ENCODE peak calls at places on chromosomes 6 and 20, in eight cellular contexts. One of them, this sample, is unnamed. For H3K4me1, the result is how much of the 10 kb centered on the place peaks cover.

GRCh38 chr20:32521780-32522524 is 63.2 kb downstream of the NOL4L start:
- DNase-seq in CD8-positive, alpha-beta T cell: peak
- DNase-seq in H9: peak
- DNase-seq in heart right ventricle: peak
- DNase-seq in prostate gland: peak
- DNase-seq in tibial nerve: peak
- DNase-seq in psoas muscle: peak
- DNase-seq in fibroblast of lung: peak
- DNase-seq in this sample: peak

GRCh38 chr6:99605074-99605726 is 1.4 kb upstream of the PRDM13 start:
- DNase-seq in CD8-positive, alpha-beta T cell: no peak
- DNase-seq in H9: peak
- DNase-seq in heart right ventricle: no peak
- DNase-seq in prostate gland: no peak
- DNase-seq in tibial nerve: no peak
- DNase-seq in psoas muscle: no peak
- DNase-seq in fibroblast of lung: no peak
- DNase-seq in this sample: no peak

GRCh38 chr6:43570876-43571441 is 4.9 kb downstream of the XPO5 start:
- DNase-seq in CD8-positive, alpha-beta T cell: no peak
- DNase-seq in H9: no peak
- DNase-seq in heart right ventricle: no peak
- DNase-seq in prostate gland: no peak
- DNase-seq in tibial nerve: no peak
- DNase-seq in psoas muscle: no peak
- DNase-seq in fibroblast of lung: peak
- DNase-seq in this sample: no peak

GRCh38 chr6:26646074-26646473 is 13.5 kb downstream of the ZNF322 start:
- DNase-seq in CD8-positive, alpha-beta T cell: no peak
- DNase-seq in H9: no peak
- DNase-seq in heart right ventricle: no peak
- DNase-seq in prostate gland: no peak
- DNase-seq in tibial nerve: no peak
- DNase-seq in psoas muscle: no peak
- DNase-seq in fibroblast of lung: no peak
- DNase-seq in this sample: no peak

GRCh38 chr6:18080544-18080943 is 41.9 kb downstream of the NHLRC1 start:
- DNase-seq in CD8-positive, alpha-beta T cell: no peak
- DNase-seq in H9: no peak
- DNase-seq in heart right ventricle: no peak
- DNase-seq in prostate gland: no peak
- DNase-seq in tibial nerve: no peak
- DNase-seq in psoas muscle: no peak
- DNase-seq in fibroblast of lung: no peak
- DNase-seq in this sample: no peak

GRCh38 chr20:6714202-6714800 is 53.2 kb upstream of the BMP2 start:
- DNase-seq in CD8-positive, alpha-beta T cell: no peak
- DNase-seq in H9: no peak
- DNase-seq in heart right ventricle: no peak
- DNase-seq in prostate gland: no peak
- DNase-seq in tibial nerve: no peak
- DNase-seq in psoas muscle: no peak
- DNase-seq in fibroblast of lung: no peak
- DNase-seq in this sample: no peak

GRCh38 chr20:33666293-33667244 is at the start of gene ACTL10:
- DNase-seq in CD8-positive, alpha-beta T cell: peak
- DNase-seq in H9: peak
- DNase-seq in heart right ventricle: peak
- DNase-seq in prostate gland: peak
- DNase-seq in tibial nerve: peak
- DNase-seq in psoas muscle: peak
- DNase-seq in fibroblast of lung: peak
- DNase-seq in this sample: peak

GRCh38 chr6:19999319-20000191 is 162.4 kb downstream of the ID4 start:
- DNase-seq in CD8-positive, alpha-beta T cell: no peak
- DNase-seq in H9: no peak
- DNase-seq in heart right ventricle: no peak
- DNase-seq in prostate gland: no peak
- DNase-seq in tibial nerve: no peak
- DNase-seq in psoas muscle: no peak
- DNase-seq in fibroblast of lung: no peak
- DNase-seq in this sample: no peak

GRCh38 chr20:50426865-50427739 is 83.1 kb upstream of the PTPN1 start:
- DNase-seq in CD8-positive, alpha-beta T cell: no peak
- DNase-seq in H9: no peak
- DNase-seq in heart right ventricle: no peak
- DNase-seq in prostate gland: no peak
- DNase-seq in tibial nerve: no peak
- DNase-seq in psoas muscle: peak
- DNase-seq in fibroblast of lung: no peak
- DNase-seq in this sample: no peak

GRCh38 chr6:155340464-155341129 is 26.3 kb upstream of the TFB1M start:
- DNase-seq in CD8-positive, alpha-beta T cell: no peak
- DNase-seq in H9: peak
- DNase-seq in heart right ventricle: no peak
- DNase-seq in prostate gland: no peak
- DNase-seq in tibial nerve: no peak
- DNase-seq in psoas muscle: no peak
- DNase-seq in fibroblast of lung: peak
- DNase-seq in this sample: no peak
- TF ChIP-seq CTCF in CD8-positive, alpha-beta T cell: no peak
- TF ChIP-seq CTCF in H9: peak
- TF ChIP-seq CTCF in heart right ventricle: no peak
- TF ChIP-seq CTCF in prostate gland: no peak
- TF ChIP-seq CTCF in tibial nerve: no peak
- TF ChIP-seq CTCF in psoas muscle: no peak
- TF ChIP-seq CTCF in fibroblast of lung: peak
- TF ChIP-seq CTCF in this sample: no peak

DNA sequence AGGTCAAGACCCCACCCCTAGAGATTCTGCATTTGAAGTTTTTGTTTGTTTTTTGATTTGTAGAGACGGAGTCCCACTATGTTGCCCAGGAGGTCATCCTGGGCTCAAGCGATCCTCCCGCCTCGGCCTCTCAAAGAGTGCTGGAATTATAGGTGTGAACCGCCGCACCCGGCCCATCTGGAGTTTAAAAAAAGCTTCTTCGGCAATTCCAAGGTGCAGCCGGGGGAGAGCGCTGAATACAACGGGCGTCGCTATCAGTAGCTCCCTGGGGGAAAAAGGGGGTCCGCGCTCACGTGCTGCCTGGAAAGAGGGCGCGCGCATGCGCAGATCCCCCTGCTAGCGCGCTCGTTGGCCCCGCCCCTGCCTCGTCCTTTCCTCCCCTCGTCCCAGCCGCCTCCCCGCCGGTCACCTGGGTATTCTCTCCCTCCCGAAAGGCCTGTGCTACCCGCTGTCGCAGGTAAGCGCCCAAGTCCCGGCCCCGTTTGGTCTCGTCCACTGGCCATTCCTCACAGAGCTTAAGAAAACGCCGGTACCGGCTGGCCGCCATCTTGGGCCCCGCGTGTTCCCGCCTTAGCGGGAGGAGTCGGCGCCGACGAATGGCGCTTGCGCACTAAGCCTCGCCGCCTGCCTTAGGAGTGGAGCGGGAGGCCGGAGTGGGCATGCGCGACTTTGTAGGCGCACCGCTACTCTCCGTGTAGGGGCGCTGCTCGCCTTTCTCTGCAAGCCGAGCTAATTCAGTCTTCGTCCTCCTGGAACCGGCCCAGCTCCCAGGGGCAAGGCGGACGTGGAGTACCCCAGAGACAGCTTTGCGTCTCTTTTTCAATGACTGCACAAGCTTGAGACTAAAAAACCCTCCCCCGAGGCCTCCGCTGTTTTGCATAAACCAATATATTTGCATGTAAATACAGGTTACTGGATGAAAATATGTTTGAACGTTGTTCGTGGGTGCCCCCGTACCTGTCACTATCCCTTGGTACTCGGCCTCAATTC is at the start of gene UQCC2:
- DNase-seq in CD8-positive, alpha-beta T cell: peak
- DNase-seq in H9: peak
- DNase-seq in heart right ventricle: peak
- DNase-seq in prostate gland: peak
- DNase-seq in tibial nerve: peak
- DNase-seq in psoas muscle: peak
- DNase-seq in fibroblast of lung: peak
- DNase-seq in this sample: peak
- H3K4me1 ChIP-seq in CD8-positive, alpha-beta T cell: under half
- H3K4me1 ChIP-seq in H9: under half
- H3K4me1 ChIP-seq in heart right ventricle: under half
- H3K4me1 ChIP-seq in prostate gland: under half
- H3K4me1 ChIP-seq in tibial nerve: under half
- H3K4me1 ChIP-seq in psoas muscle: under half
- H3K4me1 ChIP-seq in fibroblast of lung: under half
- H3K4me1 ChIP-seq in this sample: under half

DNA sequence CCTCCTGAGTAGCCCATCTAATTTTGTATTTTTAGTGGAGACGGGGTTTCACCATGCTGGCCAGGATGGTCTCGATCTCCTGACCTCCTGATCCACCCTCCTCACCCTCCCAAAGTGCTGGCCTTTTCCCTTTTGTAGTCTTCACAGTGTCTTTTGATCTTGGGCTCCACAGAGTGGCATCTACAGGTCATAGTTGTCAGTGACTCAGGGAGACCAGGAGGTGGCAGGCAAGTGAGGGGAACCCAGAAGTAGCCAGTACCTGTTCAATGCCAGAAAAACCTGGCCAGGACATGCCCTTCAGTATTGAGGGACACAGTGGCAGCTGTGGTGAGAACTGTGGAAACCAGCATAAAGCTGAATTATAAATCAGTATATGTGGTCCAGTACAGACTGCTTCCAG is 19.6 kb downstream of the RPP21 start:
- DNase-seq in CD8-positive, alpha-beta T cell: no peak
- DNase-seq in H9: no peak
- DNase-seq in heart right ventricle: no peak
- DNase-seq in prostate gland: no peak
- DNase-seq in tibial nerve: no peak
- DNase-seq in psoas muscle: no peak
- DNase-seq in fibroblast of lung: no peak
- DNase-seq in this sample: no peak
- TF ChIP-seq CTCF in CD8-positive, alpha-beta T cell: no peak
- TF ChIP-seq CTCF in H9: peak
- TF ChIP-seq CTCF in heart right ventricle: no peak
- TF ChIP-seq CTCF in prostate gland: no peak
- TF ChIP-seq CTCF in tibial nerve: no peak
- TF ChIP-seq CTCF in psoas muscle: no peak
- TF ChIP-seq CTCF in fibroblast of lung: no peak
- TF ChIP-seq CTCF in this sample: no peak

GRCh38 chr6:34663887-34664269 is 32.7 kb downstream of the ILRUN start:
- DNase-seq in CD8-positive, alpha-beta T cell: no peak
- DNase-seq in H9: no peak
- DNase-seq in heart right ventricle: no peak
- DNase-seq in prostate gland: no peak
- DNase-seq in tibial nerve: no peak
- DNase-seq in psoas muscle: no peak
- DNase-seq in fibroblast of lung: peak
- DNase-seq in this sample: no peak
- H3K4me1 ChIP-seq in CD8-positive, alpha-beta T cell: under half
- H3K4me1 ChIP-seq in H9: under half
- H3K4me1 ChIP-seq in heart right ventricle: under half
- H3K4me1 ChIP-seq in prostate gland: under half
- H3K4me1 ChIP-seq in tibial nerve: under half
- H3K4me1 ChIP-seq in psoas muscle: under half
- H3K4me1 ChIP-seq in fibroblast of lung: under half
- H3K4me1 ChIP-seq in this sample: under half

GRCh38 chr20:53748176-53748575 is 154.5 kb upstream of the ZNF217 start:
- DNase-seq in CD8-positive, alpha-beta T cell: no peak
- DNase-seq in H9: no peak
- DNase-seq in heart right ventricle: no peak
- DNase-seq in prostate gland: no peak
- DNase-seq in tibial nerve: no peak
- DNase-seq in psoas muscle: no peak
- DNase-seq in fibroblast of lung: no peak
- DNase-seq in this sample: no peak

GRCh38 chr20:53751394-53752368 is 158.0 kb upstream of the ZNF217 start:
- DNase-seq in CD8-positive, alpha-beta T cell: peak
- DNase-seq in H9: no peak
- DNase-seq in heart right ventricle: no peak
- DNase-seq in prostate gland: no peak
- DNase-seq in tibial nerve: no peak
- DNase-seq in psoas muscle: no peak
- DNase-seq in fibroblast of lung: no peak
- DNase-seq in this sample: no peak

GRCh38 chr20:53748821-53749402 is 155.3 kb upstream of the ZNF217 start:
- DNase-seq in CD8-positive, alpha-beta T cell: no peak
- DNase-seq in H9: no peak
- DNase-seq in heart right ventricle: no peak
- DNase-seq in prostate gland: no peak
- DNase-seq in tibial nerve: no peak
- DNase-seq in psoas muscle: no peak
- DNase-seq in fibroblast of lung: peak
- DNase-seq in this sample: no peak

GRCh38 chr20:53750827-53751393 is 157.3 kb upstream of the ZNF217 start:
- DNase-seq in CD8-positive, alpha-beta T cell: peak
- DNase-seq in H9: no peak
- DNase-seq in heart right ventricle: no peak
- DNase-seq in prostate gland: peak
- DNase-seq in tibial nerve: no peak
- DNase-seq in psoas muscle: no peak
- DNase-seq in fibroblast of lung: peak
- DNase-seq in this sample: no peak

DNA sequence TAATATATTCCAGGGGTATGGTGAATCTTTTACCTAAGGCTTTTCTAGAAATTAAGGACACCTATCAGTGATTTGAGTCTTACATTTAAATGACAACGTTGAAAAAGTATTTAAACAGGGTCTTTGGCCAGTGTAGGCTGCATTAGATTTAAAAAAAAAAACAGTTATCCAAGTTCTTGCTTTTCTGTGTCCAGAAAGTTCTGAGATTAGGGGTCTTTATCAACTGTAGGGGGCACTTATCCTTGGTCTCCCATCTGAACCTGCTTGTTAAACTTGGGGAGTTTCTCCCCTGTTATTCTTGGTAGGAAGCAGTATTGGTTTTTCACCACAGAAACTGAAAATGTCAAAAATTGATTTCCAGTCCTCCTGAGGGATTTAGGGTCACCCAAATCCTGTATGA is 155.9 kb upstream of the ZNF217 start:
- DNase-seq in CD8-positive, alpha-beta T cell: no peak
- DNase-seq in H9: no peak
- DNase-seq in heart right ventricle: no peak
- DNase-seq in prostate gland: no peak
- DNase-seq in tibial nerve: no peak
- DNase-seq in psoas muscle: no peak
- DNase-seq in fibroblast of lung: no peak
- DNase-seq in this sample: no peak
- TF ChIP-seq CTCF in CD8-positive, alpha-beta T cell: no peak
- TF ChIP-seq CTCF in H9: no peak
- TF ChIP-seq CTCF in heart right ventricle: no peak
- TF ChIP-seq CTCF in prostate gland: no peak
- TF ChIP-seq CTCF in tibial nerve: no peak
- TF ChIP-seq CTCF in psoas muscle: no peak
- TF ChIP-seq CTCF in fibroblast of lung: no peak
- TF ChIP-seq CTCF in this sample: no peak

This sample was measured in ovary.